ENCODE peak calls at places on chromosomes 7 and 10, in nine cellular contexts. One of them, this sample, is unnamed.

GRCh38 chr10:100986952-100987684 is at the start of the genes MRPL43 and TWNK:
- DNase-seq in SK-N-SH: peak
- DNase-seq in A549: peak
- DNase-seq in K562: peak
- DNase-seq in HCT116: peak
- DNase-seq in GM23338: peak
- DNase-seq in GM12878: no peak
- DNase-seq in HepG2: peak
- DNase-seq in Panc1: no peak
- DNase-seq in this sample: peak

GRCh38 chr10:122336332-122336731 is 38.2 kb upstream of the PLEKHA1 start:
- DNase-seq in GM12878: no peak
- DNase-seq in K562: no peak
- DNase-seq in GM23338: no peak
- DNase-seq in Panc1: no peak
- DNase-seq in HCT116: no peak
- DNase-seq in A549: no peak
- DNase-seq in HepG2: no peak
- DNase-seq in SK-N-SH: no peak
- DNase-seq in this sample: no peak

GRCh38 chr10:15370741-15371701 is at the start of gene FAM171A1:
- DNase-seq in A549: peak
- DNase-seq in SK-N-SH: peak
- DNase-seq in GM23338: peak
- DNase-seq in K562: peak
- DNase-seq in HCT116: no peak
- DNase-seq in Panc1: no peak
- DNase-seq in HepG2: no peak
- DNase-seq in GM12878: no peak
- DNase-seq in this sample: no peak

GRCh38 chr10:77041636-77042258 is 595.9 kb downstream of the KCNMA1 start:
- DNase-seq in Panc1: no peak
- DNase-seq in GM12878: no peak
- DNase-seq in GM23338: no peak
- DNase-seq in HepG2: no peak
- DNase-seq in A549: no peak
- DNase-seq in K562: no peak
- DNase-seq in SK-N-SH: peak
- DNase-seq in HCT116: no peak
- DNase-seq in this sample: no peak

GRCh38 chr7:24752073-24752800 is 5.0 kb downstream of the GSDME start:
- DNase-seq in HCT116: no peak
- DNase-seq in GM12878: no peak
- DNase-seq in HepG2: no peak
- DNase-seq in A549: no peak
- DNase-seq in K562: no peak
- DNase-seq in GM23338: peak
- DNase-seq in Panc1: no peak
- DNase-seq in SK-N-SH: no peak
- DNase-seq in this sample: no peak

GRCh38 chr7:85773116-85773783 is 586.4 kb upstream of the SEMA3D start:
- DNase-seq in GM12878: no peak
- DNase-seq in HCT116: no peak
- DNase-seq in SK-N-SH: no peak
- DNase-seq in K562: no peak
- DNase-seq in A549: no peak
- DNase-seq in GM23338: no peak
- DNase-seq in HepG2: no peak
- DNase-seq in Panc1: no peak
- DNase-seq in this sample: no peak

GRCh38 chr7:93476491-93477344 is 97.8 kb downstream of the CALCR start:
- DNase-seq in K562: no peak
- DNase-seq in GM23338: peak
- DNase-seq in Panc1: no peak
- DNase-seq in SK-N-SH: no peak
- DNase-seq in HCT116: no peak
- DNase-seq in GM12878: no peak
- DNase-seq in HepG2: no peak
- DNase-seq in A549: no peak
- DNase-seq in this sample: no peak

GRCh38 chr7:42197391-42197790 is 39.6 kb downstream of the GLI3 start:
- DNase-seq in Panc1: no peak
- DNase-seq in A549: no peak
- DNase-seq in SK-N-SH: no peak
- DNase-seq in GM23338: peak
- DNase-seq in K562: no peak
- DNase-seq in HCT116: no peak
- DNase-seq in HepG2: no peak
- DNase-seq in GM12878: no peak
- DNase-seq in this sample: no peak

GRCh38 chr10:95392711-95393164 is 101.9 kb upstream of the PDLIM1 start:
- DNase-seq in GM23338: no peak
- DNase-seq in GM12878: peak
- DNase-seq in HCT116: no peak
- DNase-seq in A549: no peak
- DNase-seq in HepG2: no peak
- DNase-seq in K562: no peak
- DNase-seq in Panc1: no peak
- DNase-seq in SK-N-SH: no peak
- DNase-seq in this sample: no peak

GRCh38 chr7:132472463-132473120 is 103.7 kb downstream of the PLXNA4 start:
- DNase-seq in SK-N-SH: peak
- DNase-seq in K562: no peak
- DNase-seq in HCT116: no peak
- DNase-seq in HepG2: no peak
- DNase-seq in GM23338: no peak
- DNase-seq in A549: no peak
- DNase-seq in Panc1: no peak
- DNase-seq in GM12878: no peak
- DNase-seq in this sample: no peak

GRCh38 chr10:2284071-2284470 is 546.7 kb upstream of the ADARB2 start:
- DNase-seq in Panc1: no peak
- DNase-seq in GM12878: no peak
- DNase-seq in HepG2: no peak
- DNase-seq in K562: no peak
- DNase-seq in HCT116: no peak
- DNase-seq in SK-N-SH: no peak
- DNase-seq in GM23338: no peak
- DNase-seq in A549: no peak
- DNase-seq in this sample: no peak

GRCh38 chr10:103083266-103083976 is 109.7 kb downstream of the NT5C2 start:
- DNase-seq in K562: no peak
- DNase-seq in GM23338: no peak
- DNase-seq in SK-N-SH: no peak
- DNase-seq in HepG2: peak
- DNase-seq in A549: no peak
- DNase-seq in GM12878: no peak
- DNase-seq in Panc1: no peak
- DNase-seq in HCT116: no peak
- DNase-seq in this sample: no peak

GRCh38 chr7:32890010-32890552 is 1.5 kb downstream of the KBTBD2 start:
- DNase-seq in A549: no peak
- DNase-seq in GM12878: no peak
- DNase-seq in HepG2: peak
- DNase-seq in GM23338: no peak
- DNase-seq in SK-N-SH: no peak
- DNase-seq in Panc1: no peak
- DNase-seq in HCT116: no peak
- DNase-seq in K562: no peak
- DNase-seq in this sample: no peak

GRCh38 chr10:34575882-34576281 is 239.2 kb downstream of the PARD3 start:
- DNase-seq in Panc1: no peak
- DNase-seq in SK-N-SH: no peak
- DNase-seq in GM12878: no peak
- DNase-seq in A549: no peak
- DNase-seq in GM23338: no peak
- DNase-seq in HCT116: no peak
- DNase-seq in K562: no peak
- DNase-seq in HepG2: no peak
- DNase-seq in this sample: no peak

GRCh38 chr7:142867398-142868187 is 12.7 kb downstream of the EPHB6 start:
- DNase-seq in HCT116: no peak
- DNase-seq in K562: no peak
- DNase-seq in SK-N-SH: no peak
- DNase-seq in GM12878: no peak
- DNase-seq in Panc1: no peak
- DNase-seq in A549: no peak
- DNase-seq in GM23338: no peak
- DNase-seq in HepG2: no peak
- DNase-seq in this sample: no peak

GRCh38 chr7:33428415-33428814 is 299.1 kb downstream of the BBS9 start:
- DNase-seq in K562: no peak
- DNase-seq in SK-N-SH: no peak
- DNase-seq in GM23338: no peak
- DNase-seq in HCT116: no peak
- DNase-seq in A549: no peak
- DNase-seq in HepG2: no peak
- DNase-seq in GM12878: no peak
- DNase-seq in Panc1: no peak
- DNase-seq in this sample: no peak

GRCh38 chr7:155232911-155233702 is 64.6 kb upstream of the INSIG1 start:
- DNase-seq in HCT116: no peak
- DNase-seq in GM12878: no peak
- DNase-seq in HepG2: no peak
- DNase-seq in K562: no peak
- DNase-seq in Panc1: no peak
- DNase-seq in GM23338: no peak
- DNase-seq in SK-N-SH: no peak
- DNase-seq in A549: no peak
- DNase-seq in this sample: no peak

GRCh38 chr10:93746844-93747284 is 10.9 kb upstream of the LGI1 start:
- DNase-seq in GM12878: no peak
- DNase-seq in K562: no peak
- DNase-seq in GM23338: peak
- DNase-seq in A549: peak
- DNase-seq in Panc1: peak
- DNase-seq in HepG2: peak
- DNase-seq in HCT116: peak
- DNase-seq in SK-N-SH: no peak
- DNase-seq in this sample: no peak

GRCh38 chr10:125011926-125012705 is 70.2 kb downstream of the ZRANB1 start:
- DNase-seq in K562: no peak
- DNase-seq in SK-N-SH: no peak
- DNase-seq in GM23338: no peak
- DNase-seq in HepG2: no peak
- DNase-seq in GM12878: no peak
- DNase-seq in A549: no peak
- DNase-seq in Panc1: no peak
- DNase-seq in HCT116: no peak
- DNase-seq in this sample: no peak

GRCh38 chr7:141860207-141860606 is 18.9 kb upstream of the PRSS37 start:
- DNase-seq in K562: no peak
- DNase-seq in GM23338: no peak
- DNase-seq in HepG2: no peak
- DNase-seq in A549: no peak
- DNase-seq in GM12878: no peak
- DNase-seq in HCT116: no peak
- DNase-seq in Panc1: no peak
- DNase-seq in SK-N-SH: no peak
- DNase-seq in this sample: no peak

GRCh38 chr10:113329121-113329596 is 223.7 kb upstream of the HABP2 start:
- DNase-seq in A549: no peak
- DNase-seq in Panc1: no peak
- DNase-seq in GM12878: no peak
- DNase-seq in HepG2: no peak
- DNase-seq in HCT116: no peak
- DNase-seq in K562: no peak
- DNase-seq in SK-N-SH: peak
- DNase-seq in GM23338: no peak
- DNase-seq in this sample: no peak

GRCh38 chr7:106812027-106812643 is 52.9 kb upstream of the PIK3CG start:
- DNase-seq in K562: no peak
- DNase-seq in SK-N-SH: no peak
- DNase-seq in GM12878: no peak
- DNase-seq in A549: no peak
- DNase-seq in HCT116: no peak
- DNase-seq in GM23338: no peak
- DNase-seq in HepG2: no peak
- DNase-seq in Panc1: no peak
- DNase-seq in this sample: no peak
- TF ChIP-seq REST in K562: no peak
- TF ChIP-seq REST in SK-N-SH: no peak
- TF ChIP-seq REST in GM12878: no peak
- TF ChIP-seq REST in A549: no peak
- TF ChIP-seq REST in HCT116: no peak
- TF ChIP-seq REST in GM23338: no peak
- TF ChIP-seq REST in HepG2: no peak
- TF ChIP-seq REST in Panc1: no peak
- TF ChIP-seq REST in this sample: no peak

DNA sequence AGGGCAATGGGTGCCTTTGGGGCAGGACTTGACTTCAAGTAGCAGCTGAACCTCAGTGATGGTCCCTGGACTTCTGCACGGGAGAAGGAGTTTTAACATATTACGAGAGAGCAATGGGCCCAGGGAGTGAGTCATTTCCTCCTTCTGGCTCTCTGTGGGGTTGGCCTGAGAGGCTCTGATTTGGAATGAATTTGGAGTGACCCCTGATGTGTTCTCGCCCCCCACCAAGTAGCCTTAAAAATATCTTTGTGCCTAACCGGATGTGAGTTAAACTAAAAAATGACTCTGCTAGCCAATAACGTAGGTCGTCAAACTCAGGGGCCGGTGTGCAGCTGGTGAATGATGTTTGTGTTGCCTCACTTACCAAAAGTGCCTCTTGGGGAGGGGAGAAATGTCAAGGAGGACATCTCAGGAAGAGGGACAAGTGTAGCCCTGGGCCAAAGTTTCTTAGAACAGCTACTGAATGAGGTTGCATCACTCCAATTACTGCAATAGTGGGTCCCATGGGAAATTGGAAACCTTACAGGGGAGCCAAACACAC is 656.6 kb downstream of the INHBA start:
- DNase-seq in GM12878: no peak
- DNase-seq in HCT116: no peak
- DNase-seq in K562: no peak
- DNase-seq in SK-N-SH: no peak
- DNase-seq in HepG2: no peak
- DNase-seq in Panc1: no peak
- DNase-seq in A549: no peak
- DNase-seq in GM23338: no peak
- DNase-seq in this sample: no peak
- TF ChIP-seq REST in GM12878: no peak
- TF ChIP-seq REST in HCT116: no peak
- TF ChIP-seq REST in K562: no peak
- TF ChIP-seq REST in SK-N-SH: no peak
- TF ChIP-seq REST in HepG2: no peak
- TF ChIP-seq REST in Panc1: no peak
- TF ChIP-seq REST in A549: no peak
- TF ChIP-seq REST in GM23338: no peak
- TF ChIP-seq REST in this sample: no peak

GRCh38 chr7:73992104-73992562 is 35.8 kb upstream of the ELN start:
- DNase-seq in K562: no peak
- DNase-seq in Panc1: no peak
- DNase-seq in HCT116: no peak
- DNase-seq in A549: no peak
- DNase-seq in GM23338: no peak
- DNase-seq in HepG2: no peak
- DNase-seq in SK-N-SH: no peak
- DNase-seq in GM12878: no peak
- DNase-seq in this sample: no peak
- TF ChIP-seq REST in K562: no peak
- TF ChIP-seq REST in Panc1: no peak
- TF ChIP-seq REST in HCT116: no peak
- TF ChIP-seq REST in A549: no peak
- TF ChIP-seq REST in GM23338: no peak
- TF ChIP-seq REST in HepG2: no peak
- TF ChIP-seq REST in SK-N-SH: no peak
- TF ChIP-seq REST in GM12878: no peak
- TF ChIP-seq REST in this sample: no peak

GRCh38 chr7:45037876-45038275 is 37.9 kb downstream of the CCM2 start:
- DNase-seq in K562: no peak
- DNase-seq in GM12878: no peak
- DNase-seq in A549: no peak
- DNase-seq in GM23338: no peak
- DNase-seq in SK-N-SH: no peak
- DNase-seq in Panc1: no peak
- DNase-seq in HepG2: no peak
- DNase-seq in HCT116: no peak
- DNase-seq in this sample: no peak
- TF ChIP-seq REST in K562: no peak
- TF ChIP-seq REST in GM12878: no peak
- TF ChIP-seq REST in A549: no peak
- TF ChIP-seq REST in GM23338: no peak
- TF ChIP-seq REST in SK-N-SH: no peak
- TF ChIP-seq REST in Panc1: no peak
- TF ChIP-seq REST in HepG2: no peak
- TF ChIP-seq REST in HCT116: no peak
- TF ChIP-seq REST in this sample: no peak